ENCODE peak calls at places on chromosomes 7 and 10, in seven cellular contexts. O, R, G, Y, T, D and P are unnamed samples.

GRCh38 chr10:107129013-107129412 is 35.5 kb downstream of the SORCS1 start:
- DNase-seq in D (no peak), G (no peak), T (no peak), Y (no peak), O (no peak), R (no peak), P (no peak)

GRCh38 chr10:124495176-124495575 is 33.6 kb downstream of the LHPP start:
- DNase-seq in T (peak), G (no peak), O (no peak), R (no peak), D (no peak), Y (no peak), P (no peak)

GRCh38 chr10:110824660-110825059 is 47.1 kb upstream of the PDCD4 start:
- DNase-seq in Y (no peak), R (no peak), T (no peak), G (no peak), D (no peak), O (no peak), P (no peak)

GRCh38 chr7:3089493-3089892 is 45.8 kb upstream of the CARD11 start:
- DNase-seq in G (no peak), Y (no peak), T (peak), R (no peak), D (no peak), O (peak), P (no peak)

GRCh38 chr10:4586756-4587155 is 239.3 kb upstream of the AKR1E2 start:
- DNase-seq in O (no peak), G (no peak), T (no peak), R (no peak), D (no peak), Y (no peak), P (no peak)

GRCh38 chr10:25689346-25690095 is 244.5 kb upstream of the MYO3A start:
- DNase-seq in T (no peak), R (no peak), Y (no peak), D (no peak), G (no peak), O (no peak), P (no peak)

GRCh38 chr10:5952731-5953385 is 24.5 kb downstream of the IL15RA start:
- DNase-seq in D (no peak), T (no peak), R (no peak), Y (no peak), G (peak), O (no peak), P (peak)

GRCh38 chr10:125262414-125262813 is 102.1 kb upstream of the CTBP2 start:
- DNase-seq in D (no peak), R (no peak), O (no peak), Y (no peak), T (no peak), G (no peak), P (no peak)

GRCh38 chr7:35463751-35464150 is 209.9 kb upstream of the TBX20 start:
- DNase-seq in T (no peak), Y (no peak), D (no peak), R (no peak), O (no peak), G (no peak), P (no peak)

DNA sequence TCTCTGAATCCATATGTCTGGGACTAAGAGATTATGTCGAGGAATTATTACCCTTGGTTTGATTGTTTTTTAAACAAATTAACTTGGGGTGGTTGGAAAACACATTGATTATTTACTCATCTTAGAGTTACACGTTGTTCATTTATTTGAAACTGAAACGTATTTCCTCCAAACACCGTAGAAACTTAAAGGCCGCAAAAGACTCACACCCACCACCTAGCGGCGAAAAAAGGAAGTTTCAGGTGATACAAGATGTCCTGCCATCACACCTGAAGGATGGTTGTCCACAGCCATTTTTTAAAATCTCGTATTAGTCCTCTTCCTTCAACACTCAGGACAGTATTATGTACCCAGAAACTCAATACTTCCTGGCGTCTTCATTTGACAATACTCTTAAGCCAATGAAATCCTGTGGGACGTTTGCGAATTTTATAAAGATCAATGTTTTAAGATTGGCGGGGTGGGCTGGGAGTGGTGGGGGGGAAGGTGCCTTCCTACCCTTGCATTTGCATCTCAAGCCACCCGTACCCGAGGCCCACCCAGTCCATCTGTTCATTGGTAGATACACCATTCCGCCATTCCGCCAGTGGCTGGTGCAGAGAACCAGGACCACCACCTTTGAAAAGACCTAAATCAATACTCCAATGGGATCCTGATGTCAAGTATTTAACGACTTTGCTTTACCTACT is 1.4 kb upstream of the LCOR start:
- DNase-seq in D (peak), Y (peak), G (no peak), R (peak), O (peak), T (peak), P (peak)
- H3K27ac ChIP-seq in D (no peak), Y (no peak), G (no peak), R (peak), O (no peak), T (no peak), P (peak)

GRCh38 chr7:95690367-95690947 is 81.9 kb upstream of the DYNC1I1 start:
- DNase-seq in O (peak), R (peak), G (no peak), D (no peak), T (peak), Y (no peak), P (no peak)
- H3K27ac ChIP-seq in O (no peak), R (no peak), G (no peak), D (no peak), T (no peak), Y (no peak), P (no peak)

DNA sequence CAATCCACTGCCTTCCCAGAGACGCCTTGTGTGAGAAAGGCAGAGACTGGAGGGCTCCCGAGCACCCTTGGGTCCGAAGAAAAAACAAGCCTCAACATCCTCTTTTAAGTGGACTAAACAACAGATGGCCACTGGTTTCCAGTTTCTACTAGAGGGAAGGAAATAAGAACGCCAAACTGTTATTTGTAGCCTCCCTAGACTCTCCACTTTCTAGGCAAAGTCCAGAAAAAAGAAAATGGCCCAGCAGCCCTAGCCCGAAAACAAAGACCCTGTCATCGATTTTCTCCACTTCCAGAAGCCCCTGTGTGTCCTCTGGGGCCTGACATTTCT is 6.0 kb downstream of the RGS10 start:
- DNase-seq in G (no peak), T (no peak), D (no peak), Y (no peak), O (no peak), R (no peak), P (no peak)
- H3K27ac ChIP-seq in G (no peak), T (no peak), D (peak), Y (no peak), O (no peak), R (no peak), P (no peak)

GRCh38 chr7:30969604-30969970 is 5.8 kb downstream of the GHRHR start:
- DNase-seq in R (no peak), D (no peak), O (no peak), T (no peak), G (no peak), Y (no peak), P (no peak)
- H3K27ac ChIP-seq in R (no peak), D (no peak), O (no peak), T (no peak), G (no peak), Y (no peak), P (no peak)

DNA sequence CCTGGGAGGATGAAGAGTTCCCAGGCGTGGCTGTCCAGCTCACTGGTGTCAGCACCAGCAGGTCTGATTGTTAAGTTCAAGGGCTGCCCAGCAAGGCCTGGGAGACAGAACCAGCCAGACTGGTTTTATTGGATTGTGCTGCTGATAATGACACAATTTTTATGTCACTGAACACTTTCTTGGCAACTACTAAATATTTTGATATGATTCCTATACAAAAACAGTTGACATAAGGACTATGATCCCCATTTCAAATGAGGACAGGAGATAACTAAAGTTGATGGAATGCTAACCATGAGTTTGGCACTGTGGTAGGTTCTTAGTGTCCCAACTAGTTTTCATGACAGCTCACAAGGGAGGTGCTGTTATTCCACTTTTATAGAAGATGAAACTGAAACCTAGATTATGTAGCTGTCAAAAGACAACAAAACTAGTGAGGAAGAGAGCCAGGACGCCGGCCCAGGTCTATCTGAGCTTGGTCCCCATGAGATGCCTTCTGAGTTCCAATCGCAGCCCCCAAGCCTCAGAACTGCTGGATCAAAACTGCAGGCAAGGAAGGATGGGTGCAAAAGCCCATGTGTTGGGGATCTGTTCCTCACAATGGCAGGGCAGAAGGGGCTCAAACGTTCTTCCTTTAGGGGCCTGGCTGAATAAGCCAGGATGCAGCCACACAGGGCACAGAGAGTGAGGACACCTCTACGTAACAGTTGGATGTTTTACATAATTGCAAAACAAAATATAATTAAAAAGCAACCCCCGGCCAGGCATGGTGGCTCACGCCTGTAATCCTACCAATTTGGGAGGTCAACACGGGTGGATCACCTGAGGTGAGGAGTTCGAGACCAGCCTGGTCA is 52.8 kb downstream of the COBL start:
- DNase-seq in Y (no peak), T (peak), D (no peak), O (no peak), R (peak), G (no peak), P (no peak)
- H3K27ac ChIP-seq in Y (no peak), T (peak), D (no peak), O (no peak), R (no peak), G (no peak), P (no peak)

GRCh38 chr10:123175389-123176387 is 21.5 kb downstream of the BUB3 start:
- DNase-seq in T (no peak), Y (no peak), D (no peak), R (no peak), G (no peak), O (no peak), P (no peak)

GRCh38 chr10:123165445-123166072 is 11.4 kb downstream of the BUB3 start:
- DNase-seq in Y (no peak), D (no peak), G (no peak), R (no peak), O (no peak), T (no peak), P (no peak)

GRCh38 chr10:123166618-123167017 is 12.4 kb downstream of the BUB3 start:
- DNase-seq in Y (no peak), G (no peak), T (no peak), O (no peak), R (no peak), D (no peak), P (no peak)

GRCh38 chr10:123170961-123171360 is 16.8 kb downstream of the BUB3 start:
- DNase-seq in R (no peak), G (no peak), O (no peak), T (no peak), Y (no peak), D (no peak), P (no peak)
- H3K27ac ChIP-seq in R (no peak), G (no peak), O (no peak), T (no peak), Y (no peak), D (no peak), P (no peak)

GRCh38 chr7:131011437-131011752 is 277.4 kb upstream of the KLF14 start:
- DNase-seq in Y (no peak), D (no peak), G (peak), O (no peak), R (no peak), T (no peak), P (no peak)

GRCh38 chr7:131011976-131012375 is 278.0 kb upstream of the KLF14 start:
- DNase-seq in Y (no peak), G (no peak), T (peak), O (peak), D (no peak), R (no peak), P (no peak)

GRCh38 chr7:131015131-131015954 is 281.3 kb upstream of the KLF14 start:
- DNase-seq in G (no peak), D (no peak), Y (no peak), R (peak), O (peak), T (peak), P (no peak)

GRCh38 chr7:131012477-131013031 is 278.5 kb upstream of the KLF14 start:
- DNase-seq in G (no peak), D (no peak), Y (no peak), T (no peak), R (no peak), O (no peak), P (no peak)

GRCh38 chr7:131013716-131014115 is 279.7 kb upstream of the KLF14 start:
- DNase-seq in Y (no peak), G (no peak), O (no peak), D (no peak), T (no peak), R (no peak), P (no peak)
- H3K27ac ChIP-seq in Y (no peak), G (no peak), O (no peak), D (no peak), T (no peak), R (peak), P (no peak)